ENCODE peak calls at places on chromosomes 7 and 10, in ten cellular contexts. Y, R, V, L, S, O, E, Q, N and X are unnamed samples.

GRCh38 chr7:46080595-46081159 is 159.6 kb upstream of the IGFBP3 start:
- DNase-seq in L (no peak), Q (no peak), V (no peak), Y (no peak), N (no peak), E (no peak), O (no peak), R (no peak), S (no peak), X (no peak)

GRCh38 chr7:104931181-104931781 is 82.7 kb upstream of the KMT2E start:
- DNase-seq in E (no peak), V (peak; percentile 29), O (no peak), L (no peak), S (no peak), N (no peak), R (no peak), Y (peak; percentile 56), Q (no peak), X (no peak)

GRCh38 chr10:55410415-55410885 is 609.4 kb upstream of the PCDH15 start:
- DNase-seq in Q (no peak), N (no peak), O (no peak), S (no peak), Y (peak; percentile 10), E (peak; percentile 43), L (peak; percentile 20), V (peak; percentile 76), R (peak; percentile 34), X (no peak)

GRCh38 chr10:114401195-114401741 is 3.0 kb downstream of the AFAP1L2 start:
- DNase-seq in Y (peak; percentile 61), L (peak; percentile 72), N (peak; percentile 75), E (no peak), S (no peak), V (no peak), R (peak; percentile 73), Q (no peak), O (no peak), X (no peak)

GRCh38 chr7:38660427-38661099 is 29.4 kb upstream of the AMPH start:
- DNase-seq in N (no peak), E (no peak), Q (peak; percentile 35), S (no peak), R (no peak), Y (peak; percentile 18), V (peak; percentile 57), O (peak; percentile 54), L (no peak), X (no peak)

GRCh38 chr7:116150588-116150987 is 59.8 kb upstream of the TES start:
- DNase-seq in V (no peak), L (no peak), Y (no peak), Q (no peak), E (no peak), O (no peak), R (no peak), N (no peak), S (no peak), X (no peak)

GRCh38 chr10:26860026-26860541 is 674 bp downstream of the ABI1 start:
- DNase-seq in E (peak; percentile 62), R (peak; percentile 71), V (peak; percentile 72), O (peak; percentile 67), Q (no peak), S (peak; percentile 34), L (peak; percentile 64), Y (peak; percentile 56), N (peak; percentile 25), X (peak; percentile 59)

GRCh38 chr7:131648491-131648890 is 92.1 kb upstream of the PODXL start:
- DNase-seq in S (no peak), V (peak; percentile 61), L (no peak), N (no peak), Q (no peak), O (no peak), E (no peak), R (no peak), Y (no peak), X (no peak)

GRCh38 chr7:1470901-1471300 is 11.6 kb upstream of the MICALL2 start:
- DNase-seq in R (no peak), E (no peak), N (no peak), S (no peak), L (no peak), Y (no peak), V (no peak), O (no peak), Q (no peak), X (no peak)

GRCh38 chr7:84847790-84848189 is 339.1 kb downstream of the SEMA3D start:
- DNase-seq in O (no peak), V (no peak), N (no peak), Y (no peak), E (no peak), Q (no peak), S (no peak), L (no peak), R (no peak), X (no peak)

GRCh38 chr7:66758964-66759628 is 18.6 kb downstream of the RABGEF1 start:
- DNase-seq in L (no peak), O (no peak), Q (no peak), N (no peak), V (no peak), E (no peak), Y (no peak), S (no peak), R (no peak), X (no peak)

GRCh38 chr7:133688483-133689239 is 435.8 kb downstream of the EXOC4 start:
- DNase-seq in S (no peak), O (no peak), L (no peak), R (no peak), Y (no peak), V (no peak), E (no peak), Q (no peak), N (no peak), X (no peak)

GRCh38 chr10:96165726-96166125 is 35.6 kb downstream of the ZNF518A start:
- DNase-seq in S (no peak), R (no peak), V (no peak), Q (no peak), E (no peak), N (no peak), O (no peak), L (no peak), Y (no peak), X (no peak)
- H3K9me3 ChIP-seq in S (no peaks in the 10 kb centered on the region), R (peaks cover 27% of the 10 kb centered on the region), V (no peaks in the 10 kb centered on the region), Q (peaks cover 7% of the 10 kb centered on the region), E (no peaks in the 10 kb centered on the region), N (peaks cover 52% of the 10 kb centered on the region), O (peaks cover 13% of the 10 kb centered on the region), L (peaks cover 13% of the 10 kb centered on the region), Y (peaks cover 16% of the 10 kb centered on the region), X (no peaks in the 10 kb centered on the region)

DNA sequence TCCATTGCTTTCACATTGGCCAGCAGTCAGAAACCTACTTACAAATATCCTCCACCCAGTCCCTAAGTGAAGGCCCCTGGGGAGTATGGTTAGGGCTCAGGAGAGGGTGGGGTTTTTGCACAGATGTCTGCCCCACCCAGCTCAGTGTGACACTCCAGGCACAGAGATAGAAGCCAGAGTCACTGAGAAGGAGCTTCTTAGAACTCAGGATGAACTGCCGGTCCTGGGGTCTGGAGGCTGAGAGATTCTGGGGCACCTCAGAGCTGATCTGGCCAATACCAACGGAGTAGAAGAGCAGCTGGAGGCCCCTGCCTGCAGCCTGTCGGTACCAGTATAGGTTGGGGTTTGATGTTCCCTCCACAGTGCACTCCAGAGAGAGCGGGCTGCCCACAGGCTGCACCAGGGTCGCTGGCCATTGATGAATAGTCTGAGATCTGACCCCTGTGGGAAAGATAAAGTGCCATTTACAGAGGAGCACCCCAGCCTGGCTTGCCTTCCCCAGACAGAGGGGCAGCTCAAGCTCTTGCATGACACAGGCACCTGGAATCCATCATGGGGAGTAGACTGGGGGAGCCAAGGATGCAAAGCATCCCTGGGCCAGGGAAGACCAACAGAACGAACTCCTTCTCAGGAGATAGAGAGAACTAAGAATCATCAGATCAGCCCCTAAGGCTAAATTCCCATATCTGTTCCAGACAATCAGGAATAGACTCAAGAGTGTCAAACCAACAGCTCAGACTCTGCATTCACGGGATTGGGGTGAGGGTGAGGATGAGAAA is 41.9 kb downstream of the PRSS2 start:
- DNase-seq in V (no peak), L (no peak), N (no peak), Y (no peak), O (no peak), S (no peak), E (no peak), R (no peak), Q (no peak), X (no peak)
- H3K4me1 ChIP-seq in V (no peaks in the 10 kb centered on the region), L (no peaks in the 10 kb centered on the region), N (no peaks in the 10 kb centered on the region), Y (no peaks in the 10 kb centered on the region), O (no peaks in the 10 kb centered on the region), S (peaks cover 4% of the 10 kb centered on the region), E (peaks cover 16% of the 10 kb centered on the region), R (no peaks in the 10 kb centered on the region), Q (no peaks in the 10 kb centered on the region), X (peaks cover 51% of the 10 kb centered on the region)

GRCh38 chr10:43402176-43402575 is 6.8 kb downstream of the HNRNPF start:
- DNase-seq in Y (no peak), N (no peak), R (no peak), V (no peak), Q (no peak), O (no peak), L (no peak), E (no peak), S (no peak), X (no peak)

GRCh38 chr10:43404675-43405221 is 4.2 kb downstream of the HNRNPF start:
- DNase-seq in Y (no peak), E (no peak), N (no peak), R (no peak), V (no peak), Q (no peak), S (no peak), O (no peak), L (no peak), X (no peak)

GRCh38 chr10:43401627-43402026 is 7.4 kb downstream of the HNRNPF start:
- DNase-seq in E (no peak), O (no peak), Q (no peak), R (no peak), N (no peak), Y (no peak), S (no peak), L (no peak), V (no peak), X (no peak)

GRCh38 chr10:43402880-43403452 is 6.0 kb downstream of the HNRNPF start:
- DNase-seq in N (no peak), Q (no peak), E (no peak), R (no peak), S (no peak), L (no peak), Y (peak; percentile 51), V (no peak), O (no peak), X (no peak)

GRCh38 chr10:43403911-43404674 is 4.9 kb downstream of the HNRNPF start:
- DNase-seq in E (no peak), V (no peak), Y (no peak), O (no peak), L (no peak), N (no peak), Q (no peak), S (no peak), R (no peak), X (no peak)
- H3K27ac ChIP-seq in E (no peak overlapping the region), V (no peak overlapping the region), Y (peak overlapping the region; percentile 100), O (peak overlapping the region; percentile 54), L (no peak overlapping the region), N (peak overlapping the region; percentile 0), Q (peak overlapping the region; percentile 92), S (peak overlapping the region; percentile 99), R (peak overlapping the region; percentile 5), X (peak overlapping the region; percentile 99)

DNA sequence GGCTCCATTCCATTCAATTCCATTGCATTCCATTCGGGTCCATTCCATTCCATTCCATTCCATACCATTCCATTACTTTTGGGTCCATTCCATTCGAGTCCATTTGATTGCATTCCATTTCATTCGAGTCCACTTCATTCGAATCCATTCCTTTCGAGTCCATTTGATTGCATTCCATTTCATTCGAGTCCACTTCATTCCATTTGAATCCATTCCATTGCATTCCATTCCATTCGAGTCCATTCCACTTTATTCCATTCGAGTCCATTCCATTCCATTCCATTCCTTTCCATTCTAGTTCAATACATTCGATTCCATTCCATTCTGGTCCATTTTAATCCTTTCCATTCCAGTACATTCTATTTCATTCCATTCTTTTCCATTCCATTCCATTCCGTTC is 334.0 kb downstream of the ZNF33B start:
- DNase-seq in Q (no peak), S (no peak), L (no peak), Y (no peak), R (no peak), O (no peak), V (no peak), E (no peak), N (no peak), X (no peak)
- H3K9me3 ChIP-seq in Q (no peaks in the 10 kb centered on the region), S (no peaks in the 10 kb centered on the region), L (peaks cover 94% of the 10 kb centered on the region), Y (peaks cover 38% of the 10 kb centered on the region), R (peaks cover 96% of the 10 kb centered on the region), O (peaks cover 29% of the 10 kb centered on the region), V (peaks cover 6% of the 10 kb centered on the region), E (peaks cover 42% of the 10 kb centered on the region), N (peaks cover 98% of the 10 kb centered on the region), X (no peaks in the 10 kb centered on the region)